ENCODE peak calls at places on chromosomes 2 and 18, in four cellular contexts. One of them, this sample, is unnamed. For H3K36me3, the result is how much of the 10 kb centered on the place peaks cover.

GRCh38 chr18:77635441-77635840 is 385.8 kb downstream of the GALR1 start:
- DNase-seq in psoas muscle: peak
- DNase-seq in Peyer's patch: no peak
- DNase-seq in IMR-90: no peak
- DNase-seq in this sample: peak

GRCh38 chr2:63735263-63735662 is 106.4 kb upstream of the UGP2 start:
- DNase-seq in psoas muscle: no peak
- DNase-seq in Peyer's patch: no peak
- DNase-seq in IMR-90: peak
- DNase-seq in this sample: peak

GRCh38 chr2:107822302-107822701 is 4.4 kb upstream of the RGPD4 start:
- DNase-seq in psoas muscle: no peak
- DNase-seq in Peyer's patch: no peak
- DNase-seq in IMR-90: no peak
- DNase-seq in this sample: no peak

GRCh38 chr2:109560265-109560664 is 53.5 kb downstream of the SEPTIN10 start:
- DNase-seq in psoas muscle: no peak
- DNase-seq in Peyer's patch: no peak
- DNase-seq in IMR-90: peak
- DNase-seq in this sample: no peak

GRCh38 chr18:23650963-23651927 is 11.5 kb downstream of the ANKRD29 start:
- DNase-seq in psoas muscle: no peak
- DNase-seq in Peyer's patch: no peak
- DNase-seq in IMR-90: peak
- DNase-seq in this sample: peak

GRCh38 chr2:218332920-218333645 is 23.6 kb upstream of the CATIP start:
- DNase-seq in psoas muscle: no peak
- DNase-seq in Peyer's patch: no peak
- DNase-seq in IMR-90: no peak
- DNase-seq in this sample: no peak

GRCh38 chr2:73174941-73175662 is 27.3 kb upstream of the NOTO start:
- DNase-seq in psoas muscle: peak
- DNase-seq in Peyer's patch: no peak
- DNase-seq in IMR-90: no peak
- DNase-seq in this sample: no peak

GRCh38 chr2:122748552-122749011 is 993.1 kb downstream of the TSN start:
- DNase-seq in psoas muscle: no peak
- DNase-seq in Peyer's patch: no peak
- DNase-seq in IMR-90: no peak
- DNase-seq in this sample: no peak

GRCh38 chr2:57886196-57886786 is 160.3 kb upstream of the VRK2 start:
- DNase-seq in psoas muscle: no peak
- DNase-seq in Peyer's patch: no peak
- DNase-seq in IMR-90: no peak
- DNase-seq in this sample: no peak

GRCh38 chr2:28411166-28411755 is 18.6 kb downstream of the FOSL2 start:
- DNase-seq in psoas muscle: no peak
- DNase-seq in Peyer's patch: peak
- DNase-seq in IMR-90: no peak
- DNase-seq in this sample: no peak

GRCh38 chr18:79705272-79705671 is 25.7 kb downstream of the CTDP1 start:
- DNase-seq in psoas muscle: no peak
- DNase-seq in Peyer's patch: no peak
- DNase-seq in IMR-90: no peak
- DNase-seq in this sample: no peak

GRCh38 chr18:79707671-79708070 is 28.1 kb downstream of the CTDP1 start:
- DNase-seq in psoas muscle: no peak
- DNase-seq in Peyer's patch: no peak
- DNase-seq in IMR-90: no peak
- DNase-seq in this sample: no peak

GRCh38 chr18:79706006-79706405 is 26.4 kb downstream of the CTDP1 start:
- DNase-seq in psoas muscle: no peak
- DNase-seq in Peyer's patch: no peak
- DNase-seq in IMR-90: no peak
- DNase-seq in this sample: no peak

GRCh38 chr18:79707239-79707638 is 27.6 kb downstream of the CTDP1 start:
- DNase-seq in psoas muscle: no peak
- DNase-seq in Peyer's patch: no peak
- DNase-seq in IMR-90: no peak
- DNase-seq in this sample: no peak

GRCh38 chr18:79706658-79707057 is 27.1 kb downstream of the CTDP1 start:
- DNase-seq in psoas muscle: no peak
- DNase-seq in Peyer's patch: no peak
- DNase-seq in IMR-90: no peak
- DNase-seq in this sample: no peak
- H3K36me3 ChIP-seq in psoas muscle: under half
- H3K36me3 ChIP-seq in Peyer's patch: under half
- H3K36me3 ChIP-seq in IMR-90: half or more
- H3K36me3 ChIP-seq in this sample: under half

GRCh38 chr2:42300527-42300926 is 60.5 kb downstream of the COX7A2L start:
- DNase-seq in psoas muscle: no peak
- DNase-seq in Peyer's patch: no peak
- DNase-seq in IMR-90: no peak
- DNase-seq in this sample: no peak
- H3K36me3 ChIP-seq in psoas muscle: under half
- H3K36me3 ChIP-seq in Peyer's patch: under half
- H3K36me3 ChIP-seq in IMR-90: under half
- H3K36me3 ChIP-seq in this sample: under half

GRCh38 chr2:216423071-216423470 is 10.8 kb downstream of the SMARCAL1 start:
- DNase-seq in psoas muscle: no peak
- DNase-seq in Peyer's patch: no peak
- DNase-seq in IMR-90: no peak
- DNase-seq in this sample: no peak
- H3K36me3 ChIP-seq in psoas muscle: under half
- H3K36me3 ChIP-seq in Peyer's patch: under half
- H3K36me3 ChIP-seq in IMR-90: under half
- H3K36me3 ChIP-seq in this sample: half or more

DNA sequence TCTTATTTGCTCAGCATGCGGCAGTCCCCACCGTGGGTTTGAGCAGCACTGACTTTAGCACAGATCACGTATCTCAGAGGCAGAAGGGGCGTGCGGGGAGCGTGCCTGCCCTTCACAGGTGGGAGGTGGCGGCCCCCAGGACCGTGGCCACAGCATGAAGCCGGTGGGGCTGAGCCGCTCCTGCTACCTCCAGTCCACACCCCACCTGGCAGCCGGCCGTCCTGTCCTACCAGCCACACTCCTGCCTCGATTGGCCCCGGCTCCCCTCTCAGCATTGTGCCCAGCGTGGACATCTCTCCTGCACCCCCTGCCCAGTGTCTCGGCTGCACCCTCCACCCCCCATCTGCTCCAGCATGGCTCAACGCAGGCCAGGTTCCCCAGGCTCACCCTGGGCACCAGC is 73.6 kb downstream of the NFATC1 start:
- DNase-seq in psoas muscle: no peak
- DNase-seq in Peyer's patch: no peak
- DNase-seq in IMR-90: no peak
- DNase-seq in this sample: no peak
- H3K36me3 ChIP-seq in psoas muscle: under half
- H3K36me3 ChIP-seq in Peyer's patch: under half
- H3K36me3 ChIP-seq in IMR-90: under half
- H3K36me3 ChIP-seq in this sample: under half

GRCh38 chr18:63982361-63982760 is 12.5 kb downstream of the SERPINB8 start:
- DNase-seq in psoas muscle: no peak
- DNase-seq in Peyer's patch: no peak
- DNase-seq in IMR-90: no peak
- DNase-seq in this sample: no peak

GRCh38 chr18:63980027-63980426 is 10.1 kb downstream of the SERPINB8 start:
- DNase-seq in psoas muscle: no peak
- DNase-seq in Peyer's patch: no peak
- DNase-seq in IMR-90: no peak
- DNase-seq in this sample: no peak

GRCh38 chr18:63981719-63982118 is 11.8 kb downstream of the SERPINB8 start:
- DNase-seq in psoas muscle: no peak
- DNase-seq in Peyer's patch: no peak
- DNase-seq in IMR-90: no peak
- DNase-seq in this sample: no peak

GRCh38 chr18:63979409-63979908 is 9.6 kb downstream of the SERPINB8 start:
- DNase-seq in psoas muscle: no peak
- DNase-seq in Peyer's patch: no peak
- DNase-seq in IMR-90: peak
- DNase-seq in this sample: peak

GRCh38 chr18:63980896-63981454 is 11.1 kb downstream of the SERPINB8 start:
- DNase-seq in psoas muscle: no peak
- DNase-seq in Peyer's patch: no peak
- DNase-seq in IMR-90: no peak
- DNase-seq in this sample: no peak
- H3K36me3 ChIP-seq in psoas muscle: under half
- H3K36me3 ChIP-seq in Peyer's patch: under half
- H3K36me3 ChIP-seq in IMR-90: under half
- H3K36me3 ChIP-seq in this sample: under half